ENCODE peak calls at places on chromosomes 5 and 9, in seven cellular contexts. X is LHCN-M2, D is neural crest cell, O is posterior cingulate gyrus, C is EH, J is Daoy, Q is ovary. A is an unnamed sample.

GRCh38 chr9:88256216-88256615 is 117.9 kb upstream of the SPATA31C2 start:
- DNase-seq in Q (no peak), J (no peak), O (no peak), C (no peak), D (no peak), X (no peak), A (no peak)

GRCh38 chr9:18368206-18368605 is 105.7 kb upstream of the ADAMTSL1 start:
- DNase-seq in O (no peak), X (no peak), D (no peak), C (peak; percentile 82), J (no peak), Q (no peak), A (no peak)

GRCh38 chr5:124746252-124746915 is at the start of gene ZNF608:
- DNase-seq in X (peak; percentile 89), O (no peak), D (no peak), Q (peak; percentile 36), C (peak; percentile 12), J (peak; percentile 73), A (peak; percentile 51)

GRCh38 chr9:132367613-132368305 is 13.0 kb upstream of the SETX start:
- DNase-seq in O (no peak), X (no peak), C (peak; percentile 27), Q (no peak), J (no peak), D (no peak), A (no peak)

GRCh38 chr9:126587187-126588185 is 26.2 kb upstream of the LMX1B start:
- DNase-seq in C (no peak), Q (no peak), X (no peak), O (peak; percentile 95), D (no peak), J (peak; percentile 44), A (peak; percentile 38)

GRCh38 chr5:71924980-71925379 is 182.3 kb upstream of the MAP1B start:
- DNase-seq in Q (no peak), X (peak; percentile 19), C (peak; percentile 68), J (peak; percentile 64), O (no peak), D (no peak), A (no peak)

GRCh38 chr5:83095973-83096539 is 18.7 kb downstream of the XRCC4 start:
- DNase-seq in O (no peak), C (peak; percentile 94), Q (no peak), D (no peak), J (peak; percentile 90), X (peak; percentile 94), A (no peak)

GRCh38 chr9:96344458-96345180 is 38.9 kb downstream of the SLC35D2 start:
- DNase-seq in X (peak; percentile 96), J (peak; percentile 91), O (peak; percentile 90), C (peak; percentile 90), Q (peak; percentile 75), D (peak; percentile 26), A (peak; percentile 28)

GRCh38 chr9:69027355-69028097 is 8.0 kb upstream of the FXN start:
- DNase-seq in J (peak; percentile 52), C (peak; percentile 53), O (no peak), Q (no peak), X (peak; percentile 37), D (peak; percentile 27), A (no peak)

GRCh38 chr5:150703767-150704166 is 2.9 kb upstream of the RBM22 start:
- DNase-seq in J (no peak), X (peak; percentile 8), D (no peak), C (no peak), O (no peak), Q (no peak), A (no peak)

GRCh38 chr9:98536542-98537173 is 172.1 kb downstream of the GABBR2 start:
- DNase-seq in X (no peak), C (no peak), O (no peak), J (peak; percentile 51), Q (no peak), D (no peak), A (no peak)